ENCODE peak calls at places on chromosomes 6 and 20, in eight cellular contexts. One of them, this sample, is unnamed.

GRCh38 chr20:37394543-37395410 is 48.8 kb downstream of the SRC start:
- DNase-seq in CD8-positive, alpha-beta T cell: no peak
- DNase-seq in mesothelial cell of epicardium: no peak
- DNase-seq in cardiac fibroblast: no peak
- DNase-seq in NB4: peak
- DNase-seq in breast epithelium: peak
- DNase-seq in tibial nerve: no peak
- DNase-seq in choroid plexus epithelial cell: no peak
- DNase-seq in this sample: no peak

GRCh38 chr6:23655502-23655901 is 470.5 kb upstream of the NRSN1 start:
- DNase-seq in CD8-positive, alpha-beta T cell: no peak
- DNase-seq in mesothelial cell of epicardium: no peak
- DNase-seq in cardiac fibroblast: no peak
- DNase-seq in NB4: no peak
- DNase-seq in breast epithelium: no peak
- DNase-seq in tibial nerve: no peak
- DNase-seq in choroid plexus epithelial cell: no peak
- DNase-seq in this sample: no peak

GRCh38 chr20:14288341-14289330 is 48.8 kb downstream of the FLRT3 start:
- DNase-seq in CD8-positive, alpha-beta T cell: no peak
- DNase-seq in mesothelial cell of epicardium: no peak
- DNase-seq in cardiac fibroblast: peak
- DNase-seq in NB4: peak
- DNase-seq in breast epithelium: no peak
- DNase-seq in tibial nerve: no peak
- DNase-seq in choroid plexus epithelial cell: peak
- DNase-seq in this sample: no peak

GRCh38 chr6:134372603-134373281 is 54.8 kb upstream of the SGK1 start:
- DNase-seq in CD8-positive, alpha-beta T cell: no peak
- DNase-seq in mesothelial cell of epicardium: no peak
- DNase-seq in cardiac fibroblast: peak
- DNase-seq in NB4: peak
- DNase-seq in breast epithelium: no peak
- DNase-seq in tibial nerve: peak
- DNase-seq in choroid plexus epithelial cell: peak
- DNase-seq in this sample: no peak

GRCh38 chr6:78101387-78101786 is 448.5 kb downstream of the MEI4 start:
- DNase-seq in CD8-positive, alpha-beta T cell: no peak
- DNase-seq in mesothelial cell of epicardium: no peak
- DNase-seq in cardiac fibroblast: no peak
- DNase-seq in NB4: no peak
- DNase-seq in breast epithelium: no peak
- DNase-seq in tibial nerve: no peak
- DNase-seq in choroid plexus epithelial cell: no peak
- DNase-seq in this sample: no peak

GRCh38 chr20:25047766-25048165 is 10.2 kb downstream of the ACSS1 start:
- DNase-seq in CD8-positive, alpha-beta T cell: no peak
- DNase-seq in mesothelial cell of epicardium: no peak
- DNase-seq in cardiac fibroblast: no peak
- DNase-seq in NB4: no peak
- DNase-seq in breast epithelium: no peak
- DNase-seq in tibial nerve: no peak
- DNase-seq in choroid plexus epithelial cell: no peak
- DNase-seq in this sample: no peak

GRCh38 chr6:14091329-14091978 is 26.1 kb upstream of the CD83 start:
- DNase-seq in CD8-positive, alpha-beta T cell: no peak
- DNase-seq in mesothelial cell of epicardium: no peak
- DNase-seq in cardiac fibroblast: no peak
- DNase-seq in NB4: no peak
- DNase-seq in breast epithelium: no peak
- DNase-seq in tibial nerve: no peak
- DNase-seq in choroid plexus epithelial cell: no peak
- DNase-seq in this sample: no peak

GRCh38 chr20:363319-364078 is 16.6 kb downstream of the NRSN2 start:
- DNase-seq in CD8-positive, alpha-beta T cell: no peak
- DNase-seq in mesothelial cell of epicardium: no peak
- DNase-seq in cardiac fibroblast: no peak
- DNase-seq in NB4: peak
- DNase-seq in breast epithelium: no peak
- DNase-seq in tibial nerve: no peak
- DNase-seq in choroid plexus epithelial cell: no peak
- DNase-seq in this sample: no peak

GRCh38 chr20:16904751-16905150 is 156.6 kb downstream of the OTOR start:
- DNase-seq in CD8-positive, alpha-beta T cell: no peak
- DNase-seq in mesothelial cell of epicardium: no peak
- DNase-seq in cardiac fibroblast: no peak
- DNase-seq in NB4: peak
- DNase-seq in breast epithelium: no peak
- DNase-seq in tibial nerve: no peak
- DNase-seq in choroid plexus epithelial cell: no peak
- DNase-seq in this sample: no peak

GRCh38 chr20:53657289-53657678 is 63.6 kb upstream of the ZNF217 start:
- DNase-seq in CD8-positive, alpha-beta T cell: no peak
- DNase-seq in mesothelial cell of epicardium: no peak
- DNase-seq in cardiac fibroblast: no peak
- DNase-seq in NB4: no peak
- DNase-seq in breast epithelium: no peak
- DNase-seq in tibial nerve: no peak
- DNase-seq in choroid plexus epithelial cell: no peak
- DNase-seq in this sample: no peak

GRCh38 chr6:33418690-33419291 is 884 bp upstream of the CUTA start:
- DNase-seq in CD8-positive, alpha-beta T cell: no peak
- DNase-seq in mesothelial cell of epicardium: no peak
- DNase-seq in cardiac fibroblast: peak
- DNase-seq in NB4: peak
- DNase-seq in breast epithelium: no peak
- DNase-seq in tibial nerve: no peak
- DNase-seq in choroid plexus epithelial cell: peak
- DNase-seq in this sample: peak

GRCh38 chr6:63193324-63193723 is 17.9 kb upstream of the FKBP1C start:
- DNase-seq in CD8-positive, alpha-beta T cell: no peak
- DNase-seq in mesothelial cell of epicardium: no peak
- DNase-seq in cardiac fibroblast: no peak
- DNase-seq in NB4: no peak
- DNase-seq in breast epithelium: no peak
- DNase-seq in tibial nerve: no peak
- DNase-seq in choroid plexus epithelial cell: no peak
- DNase-seq in this sample: no peak

GRCh38 chr6:128069180-128069579 is 168.3 kb upstream of the THEMIS start:
- DNase-seq in CD8-positive, alpha-beta T cell: no peak
- DNase-seq in mesothelial cell of epicardium: no peak
- DNase-seq in cardiac fibroblast: peak
- DNase-seq in NB4: no peak
- DNase-seq in breast epithelium: no peak
- DNase-seq in tibial nerve: no peak
- DNase-seq in choroid plexus epithelial cell: peak
- DNase-seq in this sample: no peak

GRCh38 chr20:50475879-50476292 is 34.3 kb upstream of the PTPN1 start:
- DNase-seq in CD8-positive, alpha-beta T cell: no peak
- DNase-seq in mesothelial cell of epicardium: no peak
- DNase-seq in cardiac fibroblast: peak
- DNase-seq in NB4: peak
- DNase-seq in breast epithelium: no peak
- DNase-seq in tibial nerve: no peak
- DNase-seq in choroid plexus epithelial cell: peak
- DNase-seq in this sample: no peak

GRCh38 chr20:3218307-3218988 is 9.2 kb downstream of the ITPA start:
- DNase-seq in CD8-positive, alpha-beta T cell: peak
- DNase-seq in mesothelial cell of epicardium: peak
- DNase-seq in cardiac fibroblast: peak
- DNase-seq in NB4: peak
- DNase-seq in breast epithelium: peak
- DNase-seq in tibial nerve: peak
- DNase-seq in choroid plexus epithelial cell: peak
- DNase-seq in this sample: peak

GRCh38 chr20:15740046-15740775 is 833.0 kb downstream of the KIF16B start:
- DNase-seq in CD8-positive, alpha-beta T cell: no peak
- DNase-seq in mesothelial cell of epicardium: no peak
- DNase-seq in cardiac fibroblast: no peak
- DNase-seq in NB4: no peak
- DNase-seq in breast epithelium: no peak
- DNase-seq in tibial nerve: no peak
- DNase-seq in choroid plexus epithelial cell: no peak
- DNase-seq in this sample: no peak

GRCh38 chr6:4078830-4079471 is at the start of gene FAM217A:
- DNase-seq in CD8-positive, alpha-beta T cell: no peak
- DNase-seq in mesothelial cell of epicardium: no peak
- DNase-seq in cardiac fibroblast: no peak
- DNase-seq in NB4: no peak
- DNase-seq in breast epithelium: no peak
- DNase-seq in tibial nerve: no peak
- DNase-seq in choroid plexus epithelial cell: no peak
- DNase-seq in this sample: no peak

GRCh38 chr6:25389501-25389900 is 110.3 kb downstream of the CARMIL1 start:
- DNase-seq in CD8-positive, alpha-beta T cell: no peak
- DNase-seq in mesothelial cell of epicardium: no peak
- DNase-seq in cardiac fibroblast: peak
- DNase-seq in NB4: no peak
- DNase-seq in breast epithelium: no peak
- DNase-seq in tibial nerve: no peak
- DNase-seq in choroid plexus epithelial cell: peak
- DNase-seq in this sample: no peak

DNA sequence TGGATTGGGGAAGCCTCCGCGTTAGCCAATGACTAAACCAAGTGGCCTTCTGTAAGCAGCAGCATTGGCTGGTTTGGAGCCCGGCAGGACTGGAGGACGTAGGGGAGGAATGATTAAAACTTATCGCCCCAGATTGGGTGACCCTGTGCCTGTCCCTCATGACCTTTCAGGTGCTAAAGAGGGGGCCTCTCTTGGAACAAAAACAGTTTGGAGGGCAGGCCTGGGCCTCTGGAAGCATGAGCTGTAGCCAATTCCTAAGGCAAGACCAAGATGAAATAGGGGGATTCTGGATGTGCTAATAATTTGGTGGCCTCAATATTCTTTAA is 1.4 kb downstream of the GMPR start:
- DNase-seq in CD8-positive, alpha-beta T cell: no peak
- DNase-seq in mesothelial cell of epicardium: no peak
- DNase-seq in cardiac fibroblast: no peak
- DNase-seq in NB4: peak
- DNase-seq in breast epithelium: no peak
- DNase-seq in tibial nerve: no peak
- DNase-seq in choroid plexus epithelial cell: no peak
- DNase-seq in this sample: no peak
- TF ChIP-seq CTCF in CD8-positive, alpha-beta T cell: no peak
- TF ChIP-seq CTCF in mesothelial cell of epicardium: no peak
- TF ChIP-seq CTCF in cardiac fibroblast: no peak
- TF ChIP-seq CTCF in NB4: no peak
- TF ChIP-seq CTCF in breast epithelium: no peak
- TF ChIP-seq CTCF in tibial nerve: no peak
- TF ChIP-seq CTCF in choroid plexus epithelial cell: no peak
- TF ChIP-seq CTCF in this sample: no peak

DNA sequence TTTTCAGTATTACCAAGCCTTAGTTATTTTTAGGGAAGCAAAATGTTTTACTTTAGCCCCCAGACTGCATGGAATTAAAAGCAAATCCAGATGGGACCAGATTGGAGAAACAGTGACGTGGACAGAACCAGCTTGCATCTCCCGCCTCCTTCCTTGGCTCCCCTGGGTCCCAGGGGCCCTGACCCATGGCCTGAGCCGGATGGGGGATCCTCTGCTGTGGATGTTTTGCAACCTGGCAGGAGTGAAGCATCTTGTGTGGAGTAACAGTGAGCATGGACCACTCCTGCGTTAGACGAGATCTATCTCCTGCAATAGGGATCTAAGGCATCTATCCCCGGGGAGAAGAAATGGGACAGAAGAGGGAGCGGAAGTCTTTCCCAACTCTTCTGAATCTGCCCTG is 196.4 kb upstream of the CDH4 start:
- DNase-seq in CD8-positive, alpha-beta T cell: no peak
- DNase-seq in mesothelial cell of epicardium: no peak
- DNase-seq in cardiac fibroblast: no peak
- DNase-seq in NB4: no peak
- DNase-seq in breast epithelium: no peak
- DNase-seq in tibial nerve: peak
- DNase-seq in choroid plexus epithelial cell: no peak
- DNase-seq in this sample: no peak
- TF ChIP-seq CTCF in CD8-positive, alpha-beta T cell: no peak
- TF ChIP-seq CTCF in mesothelial cell of epicardium: no peak
- TF ChIP-seq CTCF in cardiac fibroblast: no peak
- TF ChIP-seq CTCF in NB4: no peak
- TF ChIP-seq CTCF in breast epithelium: no peak
- TF ChIP-seq CTCF in tibial nerve: no peak
- TF ChIP-seq CTCF in choroid plexus epithelial cell: no peak
- TF ChIP-seq CTCF in this sample: no peak

GRCh38 chr20:12358655-12359009 is 440.9 kb downstream of the BTBD3 start:
- DNase-seq in CD8-positive, alpha-beta T cell: no peak
- DNase-seq in mesothelial cell of epicardium: no peak
- DNase-seq in cardiac fibroblast: no peak
- DNase-seq in NB4: no peak
- DNase-seq in breast epithelium: no peak
- DNase-seq in tibial nerve: no peak
- DNase-seq in choroid plexus epithelial cell: peak
- DNase-seq in this sample: no peak
- TF ChIP-seq CTCF in CD8-positive, alpha-beta T cell: no peak
- TF ChIP-seq CTCF in mesothelial cell of epicardium: no peak
- TF ChIP-seq CTCF in cardiac fibroblast: no peak
- TF ChIP-seq CTCF in NB4: no peak
- TF ChIP-seq CTCF in breast epithelium: no peak
- TF ChIP-seq CTCF in tibial nerve: no peak
- TF ChIP-seq CTCF in choroid plexus epithelial cell: no peak
- TF ChIP-seq CTCF in this sample: no peak

GRCh38 chr20:23528867-23529431 is 38.0 kb downstream of the CST8 start:
- DNase-seq in CD8-positive, alpha-beta T cell: no peak
- DNase-seq in mesothelial cell of epicardium: no peak
- DNase-seq in cardiac fibroblast: peak
- DNase-seq in NB4: no peak
- DNase-seq in breast epithelium: no peak
- DNase-seq in tibial nerve: no peak
- DNase-seq in choroid plexus epithelial cell: no peak
- DNase-seq in this sample: no peak

GRCh38 chr20:23532533-23532932 is 35.8 kb downstream of the CST9L start:
- DNase-seq in CD8-positive, alpha-beta T cell: no peak
- DNase-seq in mesothelial cell of epicardium: no peak
- DNase-seq in cardiac fibroblast: no peak
- DNase-seq in NB4: no peak
- DNase-seq in breast epithelium: no peak
- DNase-seq in tibial nerve: no peak
- DNase-seq in choroid plexus epithelial cell: no peak
- DNase-seq in this sample: no peak

GRCh38 chr20:23530937-23531567 is 37.2 kb downstream of the CST9L start:
- DNase-seq in CD8-positive, alpha-beta T cell: no peak
- DNase-seq in mesothelial cell of epicardium: no peak
- DNase-seq in cardiac fibroblast: no peak
- DNase-seq in NB4: no peak
- DNase-seq in breast epithelium: no peak
- DNase-seq in tibial nerve: no peak
- DNase-seq in choroid plexus epithelial cell: no peak
- DNase-seq in this sample: no peak

GRCh38 chr20:23524146-23524545 is 33.2 kb downstream of the CST8 start:
- DNase-seq in CD8-positive, alpha-beta T cell: no peak
- DNase-seq in mesothelial cell of epicardium: no peak
- DNase-seq in cardiac fibroblast: no peak
- DNase-seq in NB4: no peak
- DNase-seq in breast epithelium: no peak
- DNase-seq in tibial nerve: no peak
- DNase-seq in choroid plexus epithelial cell: no peak
- DNase-seq in this sample: no peak

DNA sequence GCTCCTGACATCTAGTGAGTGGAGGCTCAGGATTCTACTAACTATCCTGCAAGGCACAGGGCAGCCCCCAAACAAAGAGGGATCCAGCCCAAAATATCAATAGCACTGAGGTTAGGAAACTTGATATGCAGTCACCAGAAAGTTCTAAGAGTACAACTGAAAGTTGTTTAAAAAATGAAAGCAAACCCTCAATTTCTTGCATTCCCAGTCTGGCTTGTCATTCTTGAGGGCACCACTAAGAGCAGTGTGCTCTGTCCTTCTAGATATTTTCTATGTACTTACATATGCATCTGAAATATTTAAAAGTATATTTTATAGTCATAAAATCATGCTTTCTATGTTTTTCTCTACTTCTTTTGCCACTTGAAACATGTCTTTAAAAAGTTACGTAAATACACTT is 35.9 kb downstream of the CST8 start:
- DNase-seq in CD8-positive, alpha-beta T cell: no peak
- DNase-seq in mesothelial cell of epicardium: no peak
- DNase-seq in cardiac fibroblast: no peak
- DNase-seq in NB4: no peak
- DNase-seq in breast epithelium: no peak
- DNase-seq in tibial nerve: no peak
- DNase-seq in choroid plexus epithelial cell: no peak
- DNase-seq in this sample: no peak
- TF ChIP-seq CTCF in CD8-positive, alpha-beta T cell: no peak
- TF ChIP-seq CTCF in mesothelial cell of epicardium: no peak
- TF ChIP-seq CTCF in cardiac fibroblast: no peak
- TF ChIP-seq CTCF in NB4: no peak
- TF ChIP-seq CTCF in breast epithelium: no peak
- TF ChIP-seq CTCF in tibial nerve: no peak
- TF ChIP-seq CTCF in choroid plexus epithelial cell: no peak
- TF ChIP-seq CTCF in this sample: no peak